ENCODE peak calls at places on chromosomes 4 and X, in eight cellular contexts. N, H, Q, K, V, Y, L and W are unnamed samples.

GRCh38 chr4:122412547-122412946 is 33.7 kb downstream of the ADAD1 start:
- DNase-seq in N (no peak), H (no peak), Q (no peak), K (no peak), V (no peak), Y (no peak), L (no peak), W (no peak)

GRCh38 chr4:31995943-31996901 is 1276.1 kb downstream of the PCDH7 start:
- DNase-seq in N (no peak), H (no peak), Q (no peak), K (peak), V (no peak), Y (no peak), L (no peak), W (no peak)

GRCh38 chr4:77199276-77199675 is 42.3 kb downstream of the CCNG2 start:
- DNase-seq in N (no peak), H (no peak), Q (no peak), K (no peak), V (no peak), Y (no peak), L (no peak), W (no peak)

GRCh38 chrX:130645955-130646583 is 244.3 kb downstream of the RBMX2 start:
- DNase-seq in N (no peak), H (no peak), Q (no peak), K (no peak), V (peak), Y (no peak), L (no peak), W (no peak)

GRCh38 chr4:74950200-74950599 is 17.3 kb downstream of the PARM1 start:
- DNase-seq in N (no peak), H (no peak), Q (no peak), K (no peak), V (no peak), Y (no peak), L (no peak), W (no peak)

GRCh38 chr4:25842229-25842840 is 20.5 kb downstream of the SEL1L3 start:
- DNase-seq in N (no peak), H (no peak), Q (no peak), K (no peak), V (peak), Y (no peak), L (no peak), W (no peak)

GRCh38 chr4:127124919-127125318 is 507.8 kb upstream of the INTU start:
- DNase-seq in N (no peak), H (peak), Q (no peak), K (no peak), V (no peak), Y (no peak), L (no peak), W (no peak)

GRCh38 chrX:72026341-72027023 is 105.2 kb downstream of the RTL5 start:
- DNase-seq in N (no peak), H (no peak), Q (no peak), K (no peak), V (no peak), Y (no peak), L (no peak), W (no peak)

GRCh38 chr4:109798866-109799265 is 2.9 kb downstream of the CFI start:
- DNase-seq in N (no peak), H (no peak), Q (no peak), K (no peak), V (no peak), Y (no peak), L (no peak), W (no peak)

GRCh38 chr4:80099671-80100070 is 26.6 kb upstream of the ANTXR2 start:
- DNase-seq in N (no peak), H (no peak), Q (no peak), K (no peak), V (no peak), Y (no peak), L (no peak), W (no peak)